ENCODE peak calls at places on chromosomes 13 and 19, in ten cellular contexts. One of them, this sample, is unnamed.

GRCh38 chr19:16042533-16043085 is 33.7 kb upstream of the TPM4 start:
- DNase-seq in breast epithelium: no peak
- DNase-seq in lower leg skin: peak
- DNase-seq in IMR-90: peak
- DNase-seq in H54: no peak
- DNase-seq in Peyer's patch: no peak
- DNase-seq in NB4: no peak
- DNase-seq in K562: no peak
- DNase-seq in heart left ventricle: no peak
- DNase-seq in adrenal gland: no peak
- DNase-seq in this sample: no peak

GRCh38 chr13:45763419-45763818 is 61.3 kb downstream of the CBY2 start:
- DNase-seq in breast epithelium: no peak
- DNase-seq in lower leg skin: no peak
- DNase-seq in IMR-90: no peak
- DNase-seq in H54: no peak
- DNase-seq in Peyer's patch: no peak
- DNase-seq in NB4: no peak
- DNase-seq in K562: no peak
- DNase-seq in heart left ventricle: no peak
- DNase-seq in adrenal gland: no peak
- DNase-seq in this sample: no peak

GRCh38 chr19:47514151-47514868 is 553 bp downstream of the NAPA start:
- DNase-seq in breast epithelium: no peak
- DNase-seq in lower leg skin: peak
- DNase-seq in IMR-90: no peak
- DNase-seq in H54: no peak
- DNase-seq in Peyer's patch: no peak
- DNase-seq in NB4: peak
- DNase-seq in K562: no peak
- DNase-seq in heart left ventricle: no peak
- DNase-seq in adrenal gland: peak
- DNase-seq in this sample: no peak

GRCh38 chr19:47765522-47766358 is 12.8 kb upstream of the SELENOW start:
- DNase-seq in breast epithelium: peak
- DNase-seq in lower leg skin: no peak
- DNase-seq in IMR-90: peak
- DNase-seq in H54: no peak
- DNase-seq in Peyer's patch: no peak
- DNase-seq in NB4: peak
- DNase-seq in K562: peak
- DNase-seq in heart left ventricle: peak
- DNase-seq in adrenal gland: peak
- DNase-seq in this sample: no peak

GRCh38 chr19:40263440-40264313 is 21.5 kb downstream of the AKT2 start:
- DNase-seq in breast epithelium: no peak
- DNase-seq in lower leg skin: no peak
- DNase-seq in IMR-90: no peak
- DNase-seq in H54: no peak
- DNase-seq in Peyer's patch: no peak
- DNase-seq in NB4: no peak
- DNase-seq in K562: no peak
- DNase-seq in heart left ventricle: no peak
- DNase-seq in adrenal gland: no peak
- DNase-seq in this sample: no peak

GRCh38 chr19:39679056-39679790 is 23.5 kb downstream of the LGALS16 start:
- DNase-seq in breast epithelium: no peak
- DNase-seq in lower leg skin: no peak
- DNase-seq in IMR-90: no peak
- DNase-seq in H54: no peak
- DNase-seq in Peyer's patch: no peak
- DNase-seq in NB4: no peak
- DNase-seq in K562: no peak
- DNase-seq in heart left ventricle: no peak
- DNase-seq in adrenal gland: peak
- DNase-seq in this sample: peak

GRCh38 chr13:32036131-32036695 is 4.6 kb downstream of the FRY start:
- DNase-seq in breast epithelium: no peak
- DNase-seq in lower leg skin: no peak
- DNase-seq in IMR-90: no peak
- DNase-seq in H54: no peak
- DNase-seq in Peyer's patch: no peak
- DNase-seq in NB4: peak
- DNase-seq in K562: no peak
- DNase-seq in heart left ventricle: no peak
- DNase-seq in adrenal gland: no peak
- DNase-seq in this sample: no peak

GRCh38 chr13:90956036-90956435 is 391.5 kb upstream of the MIR17HG start:
- DNase-seq in breast epithelium: no peak
- DNase-seq in lower leg skin: no peak
- DNase-seq in IMR-90: no peak
- DNase-seq in H54: no peak
- DNase-seq in Peyer's patch: no peak
- DNase-seq in NB4: no peak
- DNase-seq in K562: no peak
- DNase-seq in heart left ventricle: no peak
- DNase-seq in adrenal gland: no peak
- DNase-seq in this sample: no peak

GRCh38 chr19:40813182-40813581 is 14.2 kb downstream of the EGLN2 start:
- DNase-seq in breast epithelium: no peak
- DNase-seq in lower leg skin: no peak
- DNase-seq in IMR-90: no peak
- DNase-seq in H54: no peak
- DNase-seq in Peyer's patch: no peak
- DNase-seq in NB4: no peak
- DNase-seq in K562: no peak
- DNase-seq in heart left ventricle: no peak
- DNase-seq in adrenal gland: no peak
- DNase-seq in this sample: no peak

GRCh38 chr13:100633461-100633860 is 41.1 kb downstream of the TMTC4 start:
- DNase-seq in breast epithelium: no peak
- DNase-seq in lower leg skin: no peak
- DNase-seq in IMR-90: peak
- DNase-seq in H54: peak
- DNase-seq in Peyer's patch: no peak
- DNase-seq in NB4: no peak
- DNase-seq in K562: no peak
- DNase-seq in heart left ventricle: no peak
- DNase-seq in adrenal gland: no peak
- DNase-seq in this sample: no peak

GRCh38 chr19:57406516-57407123 is 4.3 kb upstream of the ZNF17 start:
- DNase-seq in breast epithelium: peak
- DNase-seq in lower leg skin: no peak
- DNase-seq in IMR-90: peak
- DNase-seq in H54: peak
- DNase-seq in Peyer's patch: peak
- DNase-seq in NB4: peak
- DNase-seq in K562: peak
- DNase-seq in heart left ventricle: peak
- DNase-seq in adrenal gland: peak
- DNase-seq in this sample: no peak

DNA sequence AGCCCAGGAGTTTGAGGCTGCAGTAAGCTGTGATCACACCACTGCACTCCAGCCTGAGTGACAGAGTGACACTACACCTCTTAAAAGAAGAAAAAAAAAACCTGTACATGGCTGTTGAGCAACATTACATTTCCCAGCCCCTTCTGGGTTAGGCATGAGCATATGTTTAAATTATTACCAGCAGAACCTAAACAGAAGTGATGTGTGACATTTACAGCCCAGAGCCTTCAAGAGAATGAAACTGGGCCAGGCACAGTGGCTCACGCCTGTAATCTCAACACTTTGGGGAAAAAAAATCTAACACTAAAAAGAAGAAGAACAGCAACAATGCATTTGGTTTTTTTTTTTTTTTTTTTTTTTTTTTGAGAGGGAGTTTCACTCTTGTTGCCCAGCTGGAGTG is 38.3 kb downstream of the MRPS31 start:
- DNase-seq in breast epithelium: no peak
- DNase-seq in lower leg skin: no peak
- DNase-seq in IMR-90: no peak
- DNase-seq in H54: no peak
- DNase-seq in Peyer's patch: no peak
- DNase-seq in NB4: no peak
- DNase-seq in K562: no peak
- DNase-seq in heart left ventricle: no peak
- DNase-seq in adrenal gland: no peak
- DNase-seq in this sample: no peak
- TF ChIP-seq POLR2A in breast epithelium: no peak
- TF ChIP-seq POLR2A in lower leg skin: no peak
- TF ChIP-seq POLR2A in IMR-90: no peak
- TF ChIP-seq POLR2A in H54: no peak
- TF ChIP-seq POLR2A in Peyer's patch: no peak
- TF ChIP-seq POLR2A in NB4: no peak
- TF ChIP-seq POLR2A in K562: no peak
- TF ChIP-seq POLR2A in heart left ventricle: no peak
- TF ChIP-seq POLR2A in adrenal gland: no peak
- TF ChIP-seq POLR2A in this sample: no peak

GRCh38 chr19:801861-802496 is 4.7 kb downstream of the PTBP1 start:
- DNase-seq in breast epithelium: no peak
- DNase-seq in lower leg skin: no peak
- DNase-seq in IMR-90: peak
- DNase-seq in H54: no peak
- DNase-seq in Peyer's patch: no peak
- DNase-seq in NB4: no peak
- DNase-seq in K562: no peak
- DNase-seq in heart left ventricle: peak
- DNase-seq in adrenal gland: peak
- DNase-seq in this sample: no peak

GRCh38 chr19:801030-801860 is 4.0 kb downstream of the PTBP1 start:
- DNase-seq in breast epithelium: no peak
- DNase-seq in lower leg skin: no peak
- DNase-seq in IMR-90: no peak
- DNase-seq in H54: no peak
- DNase-seq in Peyer's patch: no peak
- DNase-seq in NB4: no peak
- DNase-seq in K562: no peak
- DNase-seq in heart left ventricle: peak
- DNase-seq in adrenal gland: peak
- DNase-seq in this sample: no peak

GRCh38 chr19:799076-799881 is 2.0 kb downstream of the PTBP1 start:
- DNase-seq in breast epithelium: no peak
- DNase-seq in lower leg skin: no peak
- DNase-seq in IMR-90: peak
- DNase-seq in H54: no peak
- DNase-seq in Peyer's patch: no peak
- DNase-seq in NB4: peak
- DNase-seq in K562: peak
- DNase-seq in heart left ventricle: peak
- DNase-seq in adrenal gland: no peak
- DNase-seq in this sample: no peak

GRCh38 chr19:798415-799075 is 1.3 kb downstream of the PTBP1 start:
- DNase-seq in breast epithelium: no peak
- DNase-seq in lower leg skin: no peak
- DNase-seq in IMR-90: no peak
- DNase-seq in H54: no peak
- DNase-seq in Peyer's patch: no peak
- DNase-seq in NB4: peak
- DNase-seq in K562: no peak
- DNase-seq in heart left ventricle: peak
- DNase-seq in adrenal gland: no peak
- DNase-seq in this sample: no peak

DNA sequence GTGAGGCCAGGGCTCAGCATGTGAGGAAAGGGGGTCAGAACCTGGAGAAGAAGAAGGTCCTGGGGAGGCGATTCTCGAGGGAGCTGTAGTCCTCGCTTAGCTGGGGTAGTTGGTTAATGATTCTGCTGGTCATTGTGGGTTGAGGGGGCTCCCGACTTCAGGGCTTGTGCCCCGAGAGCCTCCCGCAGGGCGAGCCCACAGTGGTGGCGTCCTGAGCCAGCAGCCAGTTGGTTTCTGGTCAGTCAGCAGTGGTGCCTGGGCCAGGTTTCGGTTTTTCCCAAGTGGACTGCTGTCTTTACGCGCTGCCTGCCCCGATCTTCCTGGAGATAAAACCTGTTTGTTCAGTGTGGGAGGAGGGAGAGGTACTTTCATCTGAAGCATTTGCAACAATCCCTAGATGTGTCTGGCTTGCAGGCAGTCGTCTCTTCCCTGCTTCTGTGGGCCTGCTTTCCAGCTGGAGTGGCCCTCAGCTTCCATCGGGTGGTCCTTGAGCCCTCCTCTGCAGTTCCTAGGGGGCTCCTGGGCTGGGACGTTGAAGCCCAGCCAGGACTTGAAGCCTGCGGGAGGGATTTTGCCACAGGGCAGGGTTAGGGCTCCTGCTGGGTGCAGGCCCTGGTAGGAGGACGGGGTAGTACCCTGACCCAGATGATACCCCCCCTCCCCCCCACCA is 3.2 kb downstream of the PTBP1 start:
- DNase-seq in breast epithelium: peak
- DNase-seq in lower leg skin: no peak
- DNase-seq in IMR-90: no peak
- DNase-seq in H54: no peak
- DNase-seq in Peyer's patch: no peak
- DNase-seq in NB4: peak
- DNase-seq in K562: peak
- DNase-seq in heart left ventricle: peak
- DNase-seq in adrenal gland: no peak
- DNase-seq in this sample: no peak
- TF ChIP-seq POLR2A in breast epithelium: no peak
- TF ChIP-seq POLR2A in lower leg skin: no peak
- TF ChIP-seq POLR2A in IMR-90: no peak
- TF ChIP-seq POLR2A in H54: no peak
- TF ChIP-seq POLR2A in Peyer's patch: no peak
- TF ChIP-seq POLR2A in NB4: no peak
- TF ChIP-seq POLR2A in K562: no peak
- TF ChIP-seq POLR2A in heart left ventricle: no peak
- TF ChIP-seq POLR2A in adrenal gland: no peak
- TF ChIP-seq POLR2A in this sample: no peak

GRCh38 chr13:39587939-39588338 is 15.1 kb downstream of the LHFPL6 start:
- DNase-seq in breast epithelium: no peak
- DNase-seq in lower leg skin: no peak
- DNase-seq in IMR-90: no peak
- DNase-seq in H54: no peak
- DNase-seq in Peyer's patch: no peak
- DNase-seq in NB4: no peak
- DNase-seq in K562: no peak
- DNase-seq in heart left ventricle: no peak
- DNase-seq in adrenal gland: no peak
- DNase-seq in this sample: no peak
- TF ChIP-seq POLR2A in breast epithelium: no peak
- TF ChIP-seq POLR2A in lower leg skin: no peak
- TF ChIP-seq POLR2A in IMR-90: no peak
- TF ChIP-seq POLR2A in H54: no peak
- TF ChIP-seq POLR2A in Peyer's patch: no peak
- TF ChIP-seq POLR2A in NB4: no peak
- TF ChIP-seq POLR2A in K562: no peak
- TF ChIP-seq POLR2A in heart left ventricle: no peak
- TF ChIP-seq POLR2A in adrenal gland: no peak
- TF ChIP-seq POLR2A in this sample: no peak

DNA sequence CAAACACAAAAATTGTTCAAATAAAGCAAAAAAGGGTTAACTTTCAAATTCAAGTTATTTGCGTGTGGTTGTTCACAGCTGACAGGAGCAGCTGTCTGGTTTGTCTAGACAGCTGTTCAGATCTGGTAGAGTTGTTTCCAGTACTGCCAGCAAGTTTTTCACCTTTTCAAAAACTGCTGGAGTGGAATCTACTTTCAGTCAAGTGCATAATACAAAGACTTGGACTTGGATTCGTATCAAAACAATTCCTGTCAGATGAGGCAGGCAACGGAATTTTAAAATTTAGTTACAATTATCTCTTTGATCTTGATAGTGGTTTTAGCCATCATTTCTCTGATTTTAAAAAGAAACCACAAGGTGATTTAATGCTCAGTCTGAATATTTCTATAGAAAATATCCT is 51.7 kb upstream of the EEF1AKMT1 start:
- DNase-seq in breast epithelium: no peak
- DNase-seq in lower leg skin: no peak
- DNase-seq in IMR-90: peak
- DNase-seq in H54: no peak
- DNase-seq in Peyer's patch: no peak
- DNase-seq in NB4: no peak
- DNase-seq in K562: no peak
- DNase-seq in heart left ventricle: no peak
- DNase-seq in adrenal gland: no peak
- DNase-seq in this sample: no peak
- TF ChIP-seq POLR2A in breast epithelium: no peak
- TF ChIP-seq POLR2A in lower leg skin: no peak
- TF ChIP-seq POLR2A in IMR-90: no peak
- TF ChIP-seq POLR2A in H54: no peak
- TF ChIP-seq POLR2A in Peyer's patch: no peak
- TF ChIP-seq POLR2A in NB4: no peak
- TF ChIP-seq POLR2A in K562: no peak
- TF ChIP-seq POLR2A in heart left ventricle: no peak
- TF ChIP-seq POLR2A in adrenal gland: no peak
- TF ChIP-seq POLR2A in this sample: no peak

This sample was measured in gastrocnemius medialis.